ENCODE peak calls at places on chromosome 18, in six cellular contexts. G is osteocyte; I is stimulated activated CD8-positive, alpha-beta memory T cell treated with anti-CD3 and anti-CD28 coated beads, Interleukin-12 subunit alpha, Interleukin-12 subunit beta, amount 100 ng/mL, for 1 hour; R is dorsolateral prefrontal cortex; B is activated naive CD4-positive, alpha-beta T cell treated with anti-CD3 and anti-CD28 coated beads for 36 hours; V is NCI-H524. K is an unnamed sample.

GRCh38 chr18:58670561-58671121 is 624 bp upstream of the MALT1 start:
- DNase-seq in I (no peak), G (no peak), V (no peak), R (peak; percentile 45), B (no peak), K (peak; percentile 36)

GRCh38 chr18:79327199-79327545 is 68.6 kb upstream of the NFATC1 start:
- DNase-seq in B (no peak), R (no peak), I (no peak), G (no peak), V (no peak), K (no peak)

GRCh38 chr18:79693561-79694205 is 14.1 kb downstream of the CTDP1 start:
- DNase-seq in I (no peak), V (no peak), R (no peak), G (no peak), B (no peak), K (no peak)

GRCh38 chr18:75923169-75923568 is 495.7 kb upstream of the SMIM21 start:
- DNase-seq in V (no peak), G (peak; percentile 49), R (peak; percentile 56), B (no peak), I (no peak), K (no peak)

GRCh38 chr18:55152801-55153200 is 193.5 kb upstream of the CCDC68 start:
- DNase-seq in R (no peak), G (no peak), V (no peak), I (no peak), B (no peak), K (no peak)

GRCh38 chr18:9950289-9951016 is 36.6 kb downstream of the VAPA start:
- DNase-seq in B (no peak), V (no peak), G (no peak), I (no peak), R (no peak), K (no peak)

GRCh38 chr18:13541621-13542519 is 184.5 kb downstream of the FAM210A start:
- DNase-seq in B (no peak), V (no peak), I (no peak), R (no peak), G (peak; percentile 53), K (no peak)

GRCh38 chr18:48408727-48409590 is at the start of gene ZBTB7C:
- DNase-seq in V (peak; percentile 34), B (no peak), R (no peak), G (no peak), I (no peak), K (peak; percentile 34)

GRCh38 chr18:27181726-27182125 is 3.4 kb downstream of the CHST9 start:
- DNase-seq in B (no peak), G (no peak), V (no peak), R (no peak), I (no peak), K (no peak)

GRCh38 chr18:45386256-45386655 is 229.0 kb upstream of the SLC14A2 start:
- DNase-seq in I (no peak), V (peak; percentile 57), G (no peak), B (peak; percentile 27), R (peak; percentile 32), K (peak; percentile 41)

GRCh38 chr18:11020454-11020853 is 128.9 kb downstream of the PIEZO2 start:
- DNase-seq in B (no peak), G (no peak), V (peak; percentile 25), I (no peak), R (no peak), K (no peak)

GRCh38 chr18:24322594-24323136 is 75.0 kb downstream of the OSBPL1A start:
- DNase-seq in B (no peak), R (no peak), V (no peak), G (no peak), I (no peak), K (no peak)

GRCh38 chr18:4016391-4017049 is 438.6 kb downstream of the DLGAP1 start:
- DNase-seq in R (no peak), B (no peak), G (no peak), V (no peak), I (no peak), K (no peak)

GRCh38 chr18:23038712-23039111 is 96.6 kb upstream of the CABLES1 start:
- DNase-seq in V (no peak), I (no peak), G (peak; percentile 56), B (no peak), R (no peak), K (no peak)

K was measured in NCI-H2227 treated with DMSO at 0.1 percent for 48 hours.